ENCODE peak calls at places on chromosomes 3 and 15, in five cellular contexts. One of them, this sample, is unnamed.
A peak's percentile ranks its signal among the peaks of the same experiment; 100 is the strongest.

GRCh38 chr3:142285057-142285666 is 59.8 kb upstream of the GK5 start:
- DNase-seq in upper lobe of left lung: no peak
- DNase-seq in tibial artery: no peak
- DNase-seq in MM.1S: no peak
- DNase-seq in sigmoid colon: no peak
- DNase-seq in this sample: no peak

GRCh38 chr3:151976211-151977050 is 103.0 kb downstream of the SUCNR1 start:
- DNase-seq in sigmoid colon: no peak
- DNase-seq in upper lobe of left lung: no peak
- DNase-seq in tibial artery: no peak
- DNase-seq in MM.1S: no peak
- DNase-seq in this sample: no peak

GRCh38 chr15:69916169-69916785 is 181.4 kb downstream of the TLE3 start:
- DNase-seq in tibial artery: no peak
- DNase-seq in MM.1S: no peak
- DNase-seq in upper lobe of left lung: no peak
- DNase-seq in sigmoid colon: no peak
- DNase-seq in this sample: no peak

GRCh38 chr3:168459229-168459784 is 363.6 kb upstream of the GOLIM4 start:
- DNase-seq in sigmoid colon: no peak
- DNase-seq in tibial artery: no peak
- DNase-seq in upper lobe of left lung: no peak
- DNase-seq in MM.1S: no peak
- DNase-seq in this sample: no peak

GRCh38 chr3:63800097-63800496 is 19.0 kb upstream of the C3orf49 start:
- DNase-seq in upper lobe of left lung: no peak
- DNase-seq in tibial artery: no peak
- DNase-seq in sigmoid colon: no peak
- DNase-seq in MM.1S: no peak
- DNase-seq in this sample: no peak

GRCh38 chr3:39135170-39135805 is 18.1 kb downstream of the CSRNP1 start:
- DNase-seq in MM.1S: no peak
- DNase-seq in sigmoid colon: peak; percentile 62
- DNase-seq in tibial artery: peak; percentile 17
- DNase-seq in upper lobe of left lung: peak; percentile 86
- DNase-seq in this sample: no peak

GRCh38 chr3:16399473-16399872 is 114.0 kb downstream of the RFTN1 start:
- DNase-seq in sigmoid colon: no peak
- DNase-seq in upper lobe of left lung: peak; percentile 31
- DNase-seq in tibial artery: no peak
- DNase-seq in MM.1S: no peak
- DNase-seq in this sample: no peak

GRCh38 chr15:75182187-75183131 is 19.2 kb upstream of the C15orf39 start:
- DNase-seq in MM.1S: no peak
- DNase-seq in upper lobe of left lung: no peak
- DNase-seq in tibial artery: no peak
- DNase-seq in sigmoid colon: peak; percentile 60
- DNase-seq in this sample: no peak

GRCh38 chr3:102174312-102174712 is 260.5 kb upstream of the ZPLD1 start:
- DNase-seq in MM.1S: no peak
- DNase-seq in tibial artery: no peak
- DNase-seq in upper lobe of left lung: no peak
- DNase-seq in sigmoid colon: no peak
- DNase-seq in this sample: no peak

GRCh38 chr3:60756636-60757035 is 494.6 kb downstream of the FHIT start:
- DNase-seq in MM.1S: no peak
- DNase-seq in upper lobe of left lung: no peak
- DNase-seq in tibial artery: no peak
- DNase-seq in sigmoid colon: no peak
- DNase-seq in this sample: no peak

GRCh38 chr3:170802164-170803151 is 67.5 kb downstream of the RPL22L1 start:
- DNase-seq in MM.1S: no peak
- DNase-seq in sigmoid colon: peak; percentile 82
- DNase-seq in tibial artery: no peak
- DNase-seq in upper lobe of left lung: no peak
- DNase-seq in this sample: no peak

GRCh38 chr3:9933561-9934234 is at the start of gene CRELD1:
- DNase-seq in tibial artery: peak; percentile 91
- DNase-seq in MM.1S: peak; percentile 96
- DNase-seq in upper lobe of left lung: peak; percentile 97
- DNase-seq in sigmoid colon: peak; percentile 98
- DNase-seq in this sample: peak; percentile 96

GRCh38 chr3:45596290-45596791 is 1.8 kb downstream of the LIMD1 start:
- DNase-seq in MM.1S: peak; percentile 50
- DNase-seq in tibial artery: peak; percentile 49
- DNase-seq in upper lobe of left lung: no peak
- DNase-seq in sigmoid colon: no peak
- DNase-seq in this sample: no peak

GRCh38 chr15:53910236-53910849 is 67.9 kb upstream of the UNC13C start:
- DNase-seq in MM.1S: no peak
- DNase-seq in sigmoid colon: no peak
- DNase-seq in tibial artery: no peak
- DNase-seq in upper lobe of left lung: peak; percentile 67
- DNase-seq in this sample: no peak

GRCh38 chr3:39573392-39573791 is 105.9 kb downstream of the MOBP start:
- DNase-seq in MM.1S: no peak
- DNase-seq in upper lobe of left lung: no peak
- DNase-seq in sigmoid colon: no peak
- DNase-seq in tibial artery: no peak
- DNase-seq in this sample: no peak

GRCh38 chr3:18767756-18768303 is 342.7 kb upstream of the SATB1 start:
- DNase-seq in sigmoid colon: no peak
- DNase-seq in MM.1S: no peak
- DNase-seq in upper lobe of left lung: no peak
- DNase-seq in tibial artery: no peak
- DNase-seq in this sample: no peak

GRCh38 chr3:148379763-148380162 is 317.9 kb upstream of the AGTR1 start:
- DNase-seq in MM.1S: peak; percentile 65
- DNase-seq in sigmoid colon: no peak
- DNase-seq in tibial artery: no peak
- DNase-seq in upper lobe of left lung: no peak
- DNase-seq in this sample: no peak

GRCh38 chr3:149332227-149332765 is 1.1 kb downstream of the TM4SF18 start:
- DNase-seq in upper lobe of left lung: no peak
- DNase-seq in MM.1S: no peak
- DNase-seq in sigmoid colon: no peak
- DNase-seq in tibial artery: no peak
- DNase-seq in this sample: no peak

GRCh38 chr15:57333487-57333886 is 42.8 kb upstream of the CGNL1 start:
- DNase-seq in MM.1S: no peak
- DNase-seq in tibial artery: no peak
- DNase-seq in sigmoid colon: no peak
- DNase-seq in upper lobe of left lung: no peak
- DNase-seq in this sample: no peak

GRCh38 chr3:188680189-188680588 is 491.6 kb upstream of the TPRG1 start:
- DNase-seq in upper lobe of left lung: no peak
- DNase-seq in MM.1S: no peak
- DNase-seq in tibial artery: no peak
- DNase-seq in sigmoid colon: no peak
- DNase-seq in this sample: no peak

GRCh38 chr15:66016199-66016598 is 146.9 kb downstream of the RAB11A start:
- DNase-seq in upper lobe of left lung: no peak
- DNase-seq in sigmoid colon: no peak
- DNase-seq in tibial artery: no peak
- DNase-seq in MM.1S: no peak
- DNase-seq in this sample: no peak

GRCh38 chr3:119302697-119303630 is 8.8 kb downstream of the ARHGAP31 start:
- DNase-seq in sigmoid colon: no peak
- DNase-seq in upper lobe of left lung: no peak
- DNase-seq in tibial artery: no peak
- DNase-seq in MM.1S: no peak
- DNase-seq in this sample: no peak

GRCh38 chr3:102180291-102180931 is 254.4 kb upstream of the ZPLD1 start:
- DNase-seq in upper lobe of left lung: no peak
- DNase-seq in sigmoid colon: no peak
- DNase-seq in tibial artery: no peak
- DNase-seq in MM.1S: no peak
- DNase-seq in this sample: no peak

GRCh38 chr3:114093596-114093995 is 37.1 kb downstream of the QTRT2 start:
- DNase-seq in MM.1S: no peak
- DNase-seq in sigmoid colon: peak; percentile 63
- DNase-seq in upper lobe of left lung: no peak
- DNase-seq in tibial artery: peak; percentile 55
- DNase-seq in this sample: no peak

GRCh38 chr15:71055461-71055860 is 59.8 kb upstream of the THSD4 start:
- DNase-seq in sigmoid colon: no peak
- DNase-seq in tibial artery: no peak
- DNase-seq in upper lobe of left lung: no peak
- DNase-seq in MM.1S: no peak
- DNase-seq in this sample: no peak

GRCh38 chr15:81427176-81427575 is 53.2 kb upstream of the TMC3 start:
- DNase-seq in sigmoid colon: no peak
- DNase-seq in upper lobe of left lung: no peak
- DNase-seq in MM.1S: no peak
- DNase-seq in tibial artery: no peak
- DNase-seq in this sample: no peak

GRCh38 chr15:87669846-87670245 is 586.7 kb downstream of the NTRK3 start:
- DNase-seq in tibial artery: no peak
- DNase-seq in MM.1S: no peak
- DNase-seq in sigmoid colon: no peak
- DNase-seq in upper lobe of left lung: no peak
- DNase-seq in this sample: no peak

GRCh38 chr3:152298393-152299242 is 29.9 kb downstream of the MBNL1 start:
- DNase-seq in MM.1S: no peak
- DNase-seq in tibial artery: peak; percentile 73
- DNase-seq in upper lobe of left lung: peak; percentile 70
- DNase-seq in sigmoid colon: peak; percentile 86
- DNase-seq in this sample: no peak

GRCh38 chr3:147377412-147378185 is 28.7 kb downstream of the ZIC4 start:
- DNase-seq in sigmoid colon: no peak
- DNase-seq in MM.1S: no peak
- DNase-seq in tibial artery: no peak
- DNase-seq in upper lobe of left lung: no peak
- DNase-seq in this sample: no peak

GRCh38 chr3:187943677-187944390 is 198.6 kb upstream of the BCL6 start:
- DNase-seq in sigmoid colon: no peak
- DNase-seq in upper lobe of left lung: peak; percentile 31
- DNase-seq in MM.1S: no peak
- DNase-seq in tibial artery: no peak
- DNase-seq in this sample: no peak

GRCh38 chr15:57421540-57421939 is 45.2 kb downstream of the CGNL1 start:
- DNase-seq in MM.1S: no peak
- DNase-seq in sigmoid colon: no peak
- DNase-seq in tibial artery: no peak
- DNase-seq in upper lobe of left lung: peak; percentile 51
- DNase-seq in this sample: no peak

GRCh38 chr15:96337354-96337990 is 7.0 kb downstream of the NR2F2 start:
- DNase-seq in tibial artery: no peak
- DNase-seq in sigmoid colon: no peak
- DNase-seq in upper lobe of left lung: no peak
- DNase-seq in MM.1S: no peak
- DNase-seq in this sample: no peak

GRCh38 chr3:29759443-29760033 is 478.7 kb downstream of the RBMS3 start:
- DNase-seq in upper lobe of left lung: no peak
- DNase-seq in tibial artery: no peak
- DNase-seq in MM.1S: no peak
- DNase-seq in sigmoid colon: no peak
- DNase-seq in this sample: no peak

GRCh38 chr3:78285032-78285728 is 1245.3 kb downstream of the ROBO2 start:
- DNase-seq in upper lobe of left lung: no peak
- DNase-seq in sigmoid colon: no peak
- DNase-seq in tibial artery: no peak
- DNase-seq in MM.1S: peak; percentile 50
- DNase-seq in this sample: no peak

DNA sequence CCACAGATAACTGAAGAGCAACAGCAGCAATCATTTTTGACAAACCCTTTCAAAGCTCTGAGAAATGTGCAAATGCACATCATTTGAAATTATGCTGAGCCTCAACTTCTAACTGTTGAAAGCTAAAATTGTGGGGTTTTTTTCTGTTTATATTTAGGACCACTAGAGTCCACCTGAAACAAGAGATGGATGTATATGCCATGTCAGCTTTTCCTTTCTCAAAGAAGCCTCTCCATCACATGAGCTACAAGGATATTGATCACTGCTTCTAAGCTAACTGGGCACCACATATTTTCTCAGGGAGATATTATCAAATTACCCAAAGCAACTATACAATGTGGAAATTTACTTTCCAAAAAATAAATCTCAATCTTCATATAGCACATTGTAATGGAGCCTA is 498.6 kb upstream of the ZNF385D start:
- DNase-seq in sigmoid colon: no peak
- DNase-seq in upper lobe of left lung: no peak
- DNase-seq in MM.1S: no peak
- DNase-seq in tibial artery: no peak
- DNase-seq in this sample: no peak
- H3K9me3 ChIP-seq in sigmoid colon: no peaks in the 10 kb centered on the region
- H3K9me3 ChIP-seq in upper lobe of left lung: no peaks in the 10 kb centered on the region
- H3K9me3 ChIP-seq in MM.1S: no peaks in the 10 kb centered on the region
- H3K9me3 ChIP-seq in tibial artery: no peaks in the 10 kb centered on the region
- H3K9me3 ChIP-seq in this sample: no peaks in the 10 kb centered on the region

GRCh38 chr3:137769321-137770065 is 5.4 kb downstream of the SOX14 start:
- DNase-seq in MM.1S: no peak
- DNase-seq in upper lobe of left lung: no peak
- DNase-seq in sigmoid colon: no peak
- DNase-seq in tibial artery: no peak
- DNase-seq in this sample: no peak
- H3K9me3 ChIP-seq in MM.1S: no peaks in the 10 kb centered on the region
- H3K9me3 ChIP-seq in upper lobe of left lung: no peaks in the 10 kb centered on the region
- H3K9me3 ChIP-seq in sigmoid colon: no peaks in the 10 kb centered on the region
- H3K9me3 ChIP-seq in tibial artery: no peaks in the 10 kb centered on the region
- H3K9me3 ChIP-seq in this sample: no peaks in the 10 kb centered on the region

DNA sequence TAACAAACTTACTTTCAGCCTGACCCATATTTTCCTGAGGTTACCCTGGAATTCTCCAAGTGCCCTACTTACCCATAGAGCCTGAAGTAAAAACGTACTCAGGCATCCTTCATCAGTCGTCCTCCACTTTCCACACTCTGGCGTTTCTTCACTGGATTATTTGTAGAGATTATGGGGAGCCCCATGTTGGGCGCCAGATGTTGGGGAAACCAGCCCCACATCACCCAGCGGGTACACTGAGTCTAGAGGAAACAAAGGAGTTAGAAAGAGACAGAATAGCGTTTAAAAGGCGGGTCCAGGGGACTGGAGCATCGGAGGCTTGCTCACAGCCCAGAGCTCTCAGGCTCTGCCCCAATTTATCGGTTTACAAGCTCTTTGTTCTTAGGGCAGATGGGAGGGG is 9.7 kb upstream of the SLC28A2 start:
- DNase-seq in upper lobe of left lung: no peak
- DNase-seq in tibial artery: no peak
- DNase-seq in sigmoid colon: no peak
- DNase-seq in MM.1S: no peak
- DNase-seq in this sample: no peak
- H3K9me3 ChIP-seq in upper lobe of left lung: peaks cover 47% of the 10 kb centered on the region
- H3K9me3 ChIP-seq in tibial artery: peaks cover 65% of the 10 kb centered on the region
- H3K9me3 ChIP-seq in sigmoid colon: peaks cover 33% of the 10 kb centered on the region
- H3K9me3 ChIP-seq in MM.1S: no peaks in the 10 kb centered on the region
- H3K9me3 ChIP-seq in this sample: peaks cover 5% of the 10 kb centered on the region

DNA sequence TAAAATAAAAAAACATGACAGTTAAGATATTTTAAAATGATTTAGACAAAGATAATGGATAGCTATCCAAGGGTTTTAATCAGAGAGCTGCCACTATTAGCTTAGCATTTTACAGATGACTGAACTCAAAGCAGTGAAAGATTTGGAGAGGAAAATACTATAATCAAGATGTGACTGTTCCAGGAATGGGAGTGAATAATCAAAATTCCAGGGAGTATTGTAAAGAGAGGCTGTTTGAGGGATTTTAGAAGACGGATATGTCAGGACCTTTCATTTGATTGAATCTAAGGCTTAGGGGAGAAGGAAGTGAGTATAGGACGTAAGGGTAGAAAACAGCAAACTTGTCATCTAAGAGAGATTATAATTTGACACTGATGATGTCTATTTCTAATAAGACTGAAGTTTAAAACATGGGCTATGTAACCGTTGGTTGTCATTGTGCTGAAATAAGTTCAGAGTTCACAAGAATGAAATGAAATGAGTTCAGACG is 843.0 kb downstream of the SI start:
- DNase-seq in upper lobe of left lung: no peak
- DNase-seq in MM.1S: no peak
- DNase-seq in sigmoid colon: no peak
- DNase-seq in tibial artery: no peak
- DNase-seq in this sample: no peak
- H3K9me3 ChIP-seq in upper lobe of left lung: no peaks in the 10 kb centered on the region
- H3K9me3 ChIP-seq in MM.1S: no peaks in the 10 kb centered on the region
- H3K9me3 ChIP-seq in sigmoid colon: no peaks in the 10 kb centered on the region
- H3K9me3 ChIP-seq in tibial artery: no peaks in the 10 kb centered on the region
- H3K9me3 ChIP-seq in this sample: no peaks in the 10 kb centered on the region

This sample was measured in T-helper 17 cell.